ENCODE peak calls at places on chromosomes 4 and X, in four cellular contexts. One of them, this sample, is unnamed.

GRCh38 chr4:151798678-151799416 is 38.0 kb upstream of the GATB start:
- DNase-seq in AG09309: no peak
- DNase-seq in Panc1: no peak
- DNase-seq in PC-9: no peak
- DNase-seq in this sample: no peak

GRCh38 chr4:26217961-26218676 is 102.7 kb upstream of the RBPJ start:
- DNase-seq in PC-9: no peak
- DNase-seq in Panc1: no peak
- DNase-seq in AG09309: no peak
- DNase-seq in this sample: no peak

GRCh38 chr4:76547167-76547760 is 112.2 kb downstream of the SHROOM3 start:
- DNase-seq in AG09309: no peak
- DNase-seq in Panc1: no peak
- DNase-seq in PC-9: no peak
- DNase-seq in this sample: no peak

GRCh38 chr4:168725935-168726334 is 229.1 kb downstream of the PALLD start:
- DNase-seq in AG09309: no peak
- DNase-seq in PC-9: no peak
- DNase-seq in Panc1: no peak
- DNase-seq in this sample: no peak

GRCh38 chr4:167826281-167826680 is 266.1 kb upstream of the ANXA10 start:
- DNase-seq in AG09309: no peak
- DNase-seq in PC-9: no peak
- DNase-seq in Panc1: no peak
- DNase-seq in this sample: peak

GRCh38 chrX:10110316-10110932 is 46.4 kb upstream of the CLCN4 start:
- DNase-seq in Panc1: no peak
- DNase-seq in AG09309: no peak
- DNase-seq in PC-9: no peak
- DNase-seq in this sample: no peak

GRCh38 chrX:28880136-28880535 is 292.9 kb downstream of the IL1RAPL1 start:
- DNase-seq in PC-9: no peak
- DNase-seq in AG09309: no peak
- DNase-seq in Panc1: no peak
- DNase-seq in this sample: no peak

GRCh38 chr4:78220283-78220682 is 163.2 kb downstream of the FRAS1 start:
- DNase-seq in PC-9: no peak
- DNase-seq in Panc1: no peak
- DNase-seq in AG09309: no peak
- DNase-seq in this sample: no peak

GRCh38 chrX:45767021-45767491 is 566.4 kb upstream of the DIPK2B start:
- DNase-seq in Panc1: no peak
- DNase-seq in AG09309: no peak
- DNase-seq in PC-9: no peak
- DNase-seq in this sample: no peak

DNA sequence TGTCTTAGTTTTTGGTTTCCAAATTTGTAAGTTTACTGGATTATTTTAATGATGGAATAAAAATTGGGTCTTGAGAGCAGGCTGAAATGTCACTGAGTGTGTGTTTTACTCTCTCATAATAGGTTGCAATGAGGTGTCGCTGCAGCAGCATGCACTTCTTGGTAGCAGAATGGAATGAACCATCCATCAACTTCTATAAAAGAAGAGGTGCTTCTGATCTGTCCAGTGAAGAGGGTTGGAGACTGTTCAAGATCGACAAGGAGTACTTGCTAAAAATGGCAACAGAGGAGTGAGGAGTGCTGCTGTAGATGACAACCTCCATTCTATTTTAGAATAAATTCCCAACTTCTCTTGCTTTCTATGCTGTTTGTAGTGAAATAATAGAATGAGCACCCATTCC is 2.6 kb downstream of the SAT1 start:
- DNase-seq in PC-9: no peak
- DNase-seq in AG09309: no peak
- DNase-seq in Panc1: no peak
- DNase-seq in this sample: no peak
- H3K4me3 ChIP-seq in PC-9: peak
- H3K4me3 ChIP-seq in AG09309: no peak
- H3K4me3 ChIP-seq in Panc1: peak
- H3K4me3 ChIP-seq in this sample: no peak

DNA sequence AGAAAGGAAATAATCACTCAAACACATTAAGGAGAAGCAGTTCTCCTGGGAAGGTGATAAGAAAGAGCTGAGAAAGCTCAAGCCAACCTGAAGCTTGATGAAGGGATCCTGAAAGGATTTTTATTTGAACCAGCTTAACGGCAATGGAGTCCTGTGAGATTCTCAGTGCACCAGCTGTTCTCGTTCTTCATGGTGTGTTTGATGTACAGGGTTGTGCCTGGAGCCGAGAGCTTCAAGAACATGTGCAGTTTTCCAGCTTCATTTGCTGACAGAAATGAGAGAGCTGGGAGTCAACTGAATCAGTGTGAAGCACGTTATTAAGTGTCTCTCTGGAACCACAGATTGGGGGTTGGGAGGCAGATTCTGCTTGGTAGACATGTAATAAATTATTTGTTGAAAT is 115.7 kb downstream of the ANKRD50 start:
- DNase-seq in AG09309: no peak
- DNase-seq in Panc1: no peak
- DNase-seq in PC-9: no peak
- DNase-seq in this sample: no peak
- H3K4me3 ChIP-seq in AG09309: no peak
- H3K4me3 ChIP-seq in Panc1: no peak
- H3K4me3 ChIP-seq in PC-9: no peak
- H3K4me3 ChIP-seq in this sample: no peak

GRCh38 chr4:170497729-170498128 is 408.0 kb upstream of the AADAT start:
- DNase-seq in PC-9: no peak
- DNase-seq in Panc1: no peak
- DNase-seq in AG09309: no peak
- DNase-seq in this sample: no peak
- H3K4me3 ChIP-seq in PC-9: peak
- H3K4me3 ChIP-seq in Panc1: peak
- H3K4me3 ChIP-seq in AG09309: no peak
- H3K4me3 ChIP-seq in this sample: no peak

GRCh38 chr4:5712931-5713330 is 1.9 kb downstream of the EVC start:
- DNase-seq in PC-9: no peak
- DNase-seq in Panc1: no peak
- DNase-seq in AG09309: no peak
- DNase-seq in this sample: no peak
- H3K4me3 ChIP-seq in PC-9: no peak
- H3K4me3 ChIP-seq in Panc1: no peak
- H3K4me3 ChIP-seq in AG09309: peak
- H3K4me3 ChIP-seq in this sample: peak

GRCh38 chr4:2008921-2009650 is at the start of gene NELFA:
- DNase-seq in Panc1: peak
- DNase-seq in AG09309: peak
- DNase-seq in PC-9: peak
- DNase-seq in this sample: peak
- H3K4me3 ChIP-seq in Panc1: peak
- H3K4me3 ChIP-seq in AG09309: peak
- H3K4me3 ChIP-seq in PC-9: peak
- H3K4me3 ChIP-seq in this sample: peak

GRCh38 chrX:134631404-134632346 is 26.6 kb downstream of the PLAC1 start:
- DNase-seq in Panc1: no peak
- DNase-seq in AG09309: peak
- DNase-seq in PC-9: no peak
- DNase-seq in this sample: no peak

GRCh38 chrX:134628663-134629062 is 29.6 kb downstream of the PLAC1 start:
- DNase-seq in Panc1: no peak
- DNase-seq in PC-9: no peak
- DNase-seq in AG09309: no peak
- DNase-seq in this sample: no peak

GRCh38 chrX:134633832-134634231 is 24.4 kb downstream of the PLAC1 start:
- DNase-seq in AG09309: no peak
- DNase-seq in PC-9: no peak
- DNase-seq in Panc1: no peak
- DNase-seq in this sample: no peak

GRCh38 chrX:134634691-134635090 is 23.6 kb downstream of the PLAC1 start:
- DNase-seq in AG09309: peak
- DNase-seq in Panc1: no peak
- DNase-seq in PC-9: no peak
- DNase-seq in this sample: no peak

GRCh38 chrX:134632386-134632785 is 25.9 kb downstream of the PLAC1 start:
- DNase-seq in PC-9: no peak
- DNase-seq in AG09309: no peak
- DNase-seq in Panc1: no peak
- DNase-seq in this sample: no peak
- H3K4me3 ChIP-seq in PC-9: no peak
- H3K4me3 ChIP-seq in AG09309: no peak
- H3K4me3 ChIP-seq in Panc1: no peak
- H3K4me3 ChIP-seq in this sample: no peak

GRCh38 chr4:2289955-2290333 is 28.0 kb upstream of the MXD4 start:
- DNase-seq in AG09309: no peak
- DNase-seq in Panc1: no peak
- DNase-seq in PC-9: no peak
- DNase-seq in this sample: no peak

GRCh38 chr4:2290974-2291704 is 29.2 kb upstream of the MXD4 start:
- DNase-seq in AG09309: no peak
- DNase-seq in Panc1: no peak
- DNase-seq in PC-9: no peak
- DNase-seq in this sample: no peak

GRCh38 chr4:2291705-2292651 is 30.1 kb upstream of the MXD4 start:
- DNase-seq in Panc1: no peak
- DNase-seq in AG09309: no peak
- DNase-seq in PC-9: no peak
- DNase-seq in this sample: no peak

GRCh38 chr4:2290488-2290887 is 28.6 kb upstream of the MXD4 start:
- DNase-seq in AG09309: no peak
- DNase-seq in PC-9: no peak
- DNase-seq in Panc1: no peak
- DNase-seq in this sample: no peak

GRCh38 chr4:2292679-2293108 is 30.8 kb upstream of the MXD4 start:
- DNase-seq in Panc1: no peak
- DNase-seq in AG09309: peak
- DNase-seq in PC-9: no peak
- DNase-seq in this sample: no peak
- H3K4me3 ChIP-seq in Panc1: no peak
- H3K4me3 ChIP-seq in AG09309: no peak
- H3K4me3 ChIP-seq in PC-9: no peak
- H3K4me3 ChIP-seq in this sample: no peak

GRCh38 chr4:185221491-185221890 is 12.1 kb downstream of the SNX25 start:
- DNase-seq in Panc1: no peak
- DNase-seq in AG09309: no peak
- DNase-seq in PC-9: no peak
- DNase-seq in this sample: no peak
- H3K4me3 ChIP-seq in Panc1: no peak
- H3K4me3 ChIP-seq in AG09309: no peak
- H3K4me3 ChIP-seq in PC-9: no peak
- H3K4me3 ChIP-seq in this sample: no peak